ENCODE peak calls at places on chromosomes 6 and 20, in eight cellular contexts. S is PC-9; W is A549; B is glutamatergic neuron; A is choroid plexus epithelial cell; O is CD8-positive, alpha-beta T cell; Y is Peyer's patch; K is upper lobe of right lung. I is an unnamed sample.

GRCh38 chr20:47725248-47725973 is 59.9 kb downstream of the SULF2 start:
- DNase-seq in S (peak; percentile 84), Y (peak; percentile 75), A (peak; percentile 91), B (peak; percentile 79), K (no peak), W (peak; percentile 85), O (peak; percentile 87), I (peak; percentile 81)

GRCh38 chr20:47493175-47493953 is 8.3 kb upstream of the NCOA3 start:
- DNase-seq in B (no peak), O (peak; percentile 41), Y (peak; percentile 82), W (peak; percentile 37), K (peak; percentile 89), S (peak; percentile 94), A (peak; percentile 89), I (no peak)

GRCh38 chr6:66949191-66949661 is 1242.2 kb upstream of the EYS start:
- DNase-seq in B (no peak), W (no peak), O (no peak), S (no peak), A (no peak), K (no peak), Y (no peak), I (no peak)

GRCh38 chr6:8939615-8940014 is 504.3 kb upstream of the SLC35B3 start:
- DNase-seq in O (no peak), A (peak; percentile 6), B (no peak), Y (no peak), K (no peak), W (peak; percentile 1), S (peak; percentile 49), I (no peak)

GRCh38 chr20:32522525-32522774 is 62.7 kb downstream of the NOL4L start:
- DNase-seq in S (no peak), O (no peak), K (no peak), Y (peak; percentile 44), B (peak; percentile 66), W (no peak), A (no peak), I (no peak)

GRCh38 chr6:112332274-112332673 is 14.9 kb upstream of the RFPL4B start:
- DNase-seq in W (no peak), Y (no peak), S (peak; percentile 48), B (no peak), K (no peak), O (no peak), A (no peak), I (no peak)

GRCh38 chr6:11810039-11810541 is 31.5 kb upstream of the ADTRP start:
- DNase-seq in W (peak; percentile 50), K (peak; percentile 81), A (peak; percentile 82), S (peak; percentile 48), B (no peak), Y (peak; percentile 72), O (no peak), I (no peak)

GRCh38 chr6:89667872-89668556 is 29.5 kb upstream of the LYRM2 start:
- DNase-seq in S (no peak), K (no peak), Y (no peak), B (no peak), W (no peak), A (peak; percentile 90), O (no peak), I (no peak)

GRCh38 chr20:47502801-47503239 is 1.1 kb downstream of the NCOA3 start:
- DNase-seq in B (no peak), K (no peak), O (peak; percentile 21), W (peak; percentile 44), A (peak; percentile 51), S (peak; percentile 58), Y (no peak), I (no peak)

GRCh38 chr20:2240835-2241234 is 55.0 kb upstream of the TGM3 start:
- DNase-seq in O (no peak), K (no peak), W (no peak), Y (no peak), B (no peak), S (no peak), A (no peak), I (no peak)

GRCh38 chr6:161694995-161695394 is 421.1 kb upstream of the AGPAT4 start:
- DNase-seq in Y (no peak), A (peak; percentile 66), B (no peak), W (no peak), O (no peak), S (no peak), K (no peak), I (no peak)
- TF ChIP-seq CTCF in Y (peak; percentile 8), A (peak; percentile 69), B (peak; percentile 22), W (peak; percentile 22), O (no peak), S (peak; percentile 47), K (peak; percentile 52), I (peak; percentile 51)

DNA sequence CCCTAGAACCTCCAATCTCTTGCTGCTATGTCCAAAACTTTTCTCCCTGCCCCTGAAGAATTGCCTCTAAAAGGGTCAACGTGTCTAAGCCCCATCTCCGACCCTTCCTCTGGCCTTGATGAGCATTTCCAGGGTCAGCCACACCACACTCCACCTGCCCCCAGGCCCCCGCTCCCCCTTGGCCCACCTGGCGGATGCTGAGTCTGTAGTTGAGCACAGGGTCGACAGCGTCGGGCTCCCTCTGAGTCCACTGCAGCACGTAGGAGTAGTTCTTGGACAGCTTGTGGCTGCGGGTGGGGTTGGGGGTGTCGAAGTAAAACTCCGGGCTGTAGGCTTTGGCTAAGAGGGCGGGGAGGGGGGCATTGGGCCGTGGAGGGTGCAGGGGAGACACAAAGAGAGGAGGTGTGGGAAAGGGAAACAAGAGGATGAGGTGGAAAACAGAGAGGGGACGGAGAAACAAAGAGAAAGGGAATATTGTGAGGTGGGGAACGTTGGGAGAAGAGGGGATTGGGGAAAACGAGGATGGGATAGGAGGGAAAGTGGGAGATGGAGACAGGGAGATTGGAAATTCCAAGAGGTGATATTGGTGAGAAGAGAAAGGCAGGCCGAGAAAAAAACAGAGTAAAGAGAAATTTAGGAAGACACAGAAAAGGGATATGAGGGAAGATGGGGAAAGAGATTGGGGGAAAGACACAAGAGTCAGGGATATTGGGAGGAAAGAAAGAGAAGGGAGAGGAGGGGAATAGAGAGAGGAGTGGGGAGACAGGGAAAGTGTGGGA is 50.5 kb downstream of the MDGA1 start:
- DNase-seq in O (no peak), K (no peak), Y (no peak), A (no peak), W (no peak), S (no peak), B (peak; percentile 12), I (no peak)
- TF ChIP-seq CTCF in O (no peak), K (no peak), Y (no peak), A (no peak), W (no peak), S (no peak), B (no peak), I (no peak)

GRCh38 chr6:159043236-159043635 is 1.6 kb downstream of the TAGAP start:
- DNase-seq in K (no peak), W (no peak), B (no peak), S (no peak), Y (no peak), A (peak; percentile 4), O (no peak), I (no peak)

GRCh38 chr6:159042003-159042823 is 2.6 kb downstream of the TAGAP start:
- DNase-seq in A (peak; percentile 75), K (peak; percentile 71), S (peak; percentile 61), B (peak; percentile 57), W (peak; percentile 64), O (peak; percentile 81), Y (peak; percentile 66), I (peak; percentile 38)

GRCh38 chr6:159043986-159044385 is 805 bp downstream of the TAGAP start:
- DNase-seq in K (no peak), S (no peak), A (no peak), B (no peak), Y (no peak), O (no peak), W (no peak), I (no peak)

GRCh38 chr6:159041181-159041580 is 3.6 kb downstream of the TAGAP start:
- DNase-seq in A (no peak), S (no peak), W (no peak), B (no peak), K (no peak), O (no peak), Y (no peak), I (no peak)

GRCh38 chr6:159042824-159043181 is 2.0 kb downstream of the TAGAP start:
- DNase-seq in W (no peak), Y (no peak), A (no peak), O (no peak), K (no peak), S (no peak), B (no peak), I (no peak)
- TF ChIP-seq CTCF in W (peak; percentile 11), Y (no peak), A (no peak), O (peak; percentile 66), K (no peak), S (peak; percentile 50), B (peak; percentile 58), I (peak; percentile 7)

DNA sequence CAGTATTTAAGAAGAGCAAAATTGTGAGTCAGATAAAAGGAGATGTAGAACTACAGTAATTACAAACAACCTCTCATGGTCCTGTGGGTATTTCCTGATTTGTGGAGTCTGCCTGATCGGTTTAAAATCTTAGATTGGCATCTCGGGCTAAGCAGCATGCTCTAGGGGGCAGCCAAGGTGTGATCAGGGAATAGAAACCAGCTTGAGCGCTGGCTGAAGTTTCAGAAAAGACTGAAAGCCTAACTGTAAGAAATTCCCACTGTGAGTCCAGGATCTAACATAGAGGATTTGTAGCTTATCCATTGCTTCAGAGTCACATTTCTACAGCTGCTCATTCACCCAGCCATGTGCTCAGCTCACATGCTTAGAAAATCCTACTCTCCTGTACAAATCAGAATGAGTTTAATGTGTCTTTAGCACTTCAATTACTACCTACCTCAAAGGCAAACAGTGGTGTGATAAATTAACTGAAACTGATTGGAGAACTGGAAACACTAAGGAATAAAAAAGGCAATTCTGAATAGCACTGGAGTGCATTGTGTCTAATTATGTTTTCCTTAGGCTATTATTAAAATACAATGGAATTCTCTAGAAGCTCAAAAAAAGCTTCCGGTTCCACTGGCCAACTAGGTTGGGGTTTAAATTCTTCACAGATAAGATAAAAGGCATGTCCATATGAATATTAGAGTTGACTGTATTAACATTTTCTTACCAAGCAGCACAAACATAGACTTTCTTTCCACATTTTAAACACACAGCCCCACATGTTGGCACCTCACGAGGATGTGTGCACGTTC is 73.8 kb upstream of the MPC1 start:
- DNase-seq in W (no peak), K (no peak), A (peak; percentile 50), O (no peak), S (no peak), Y (no peak), B (peak; percentile 1), I (no peak)
- TF ChIP-seq CTCF in W (no peak), K (peak; percentile 38), A (peak; percentile 60), O (no peak), S (no peak), Y (peak; percentile 39), B (no peak), I (peak; percentile 30)